ENCODE peak calls at places on chromosomes 6 and 20, in eight cellular contexts. B is heart left ventricle, V is MM.1S, N is fibroblast of pulmonary artery, J is psoas muscle, Q is IMR-90, F is HL-60, U is lower lobe of right lung. I is an unnamed sample.

GRCh38 chr20:45407067-45407745 is 883 bp upstream of the DBNDD2 start:
- DNase-seq in B (peak), V (no peak), N (peak), J (peak), Q (no peak), F (no peak), U (no peak), I (peak)

GRCh38 chr20:44582321-44583025 is at the start of gene PKIG:
- DNase-seq in B (peak), V (no peak), N (peak), J (peak), Q (peak), F (no peak), U (no peak), I (peak)

GRCh38 chr6:156718647-156719394 is 58.4 kb upstream of the ARID1B start:
- DNase-seq in B (no peak), V (no peak), N (peak), J (peak), Q (peak), F (no peak), U (no peak), I (peak)

GRCh38 chr6:151481752-151482151 is 12.1 kb upstream of the CCDC170 start:
- DNase-seq in B (no peak), V (no peak), N (no peak), J (no peak), Q (no peak), F (no peak), U (no peak), I (no peak)

GRCh38 chr6:6319947-6320811 is at the start of gene F13A1:
- DNase-seq in B (no peak), V (no peak), N (no peak), J (peak), Q (no peak), F (no peak), U (peak), I (no peak)

GRCh38 chr20:22684072-22684762 is 99.8 kb upstream of the FOXA2 start:
- DNase-seq in B (peak), V (peak), N (peak), J (peak), Q (peak), F (no peak), U (peak), I (peak)

GRCh38 chr6:106746660-106747059 is 117.3 kb downstream of the QRSL1 start:
- DNase-seq in B (no peak), V (no peak), N (peak), J (no peak), Q (peak), F (no peak), U (no peak), I (no peak)

GRCh38 chr6:158361961-158362634 is 49.8 kb downstream of the TULP4 start:
- DNase-seq in B (no peak), V (no peak), N (no peak), J (no peak), Q (peak), F (no peak), U (no peak), I (no peak)

GRCh38 chr6:126038234-126038633 is 51.9 kb downstream of the TRMT11 start:
- DNase-seq in B (no peak), V (no peak), N (no peak), J (no peak), Q (no peak), F (no peak), U (no peak), I (no peak)

GRCh38 chr20:4720121-4720976 is 1.4 kb upstream of the PRND start:
- DNase-seq in B (peak), V (peak), N (peak), J (peak), Q (peak), F (peak), U (peak), I (peak)

GRCh38 chr6:20976391-20976790 is 442.1 kb downstream of the CDKAL1 start:
- DNase-seq in B (no peak), V (no peak), N (no peak), J (no peak), Q (no peak), F (no peak), U (no peak), I (no peak)

GRCh38 chr6:20978176-20978614 is 443.9 kb downstream of the CDKAL1 start:
- DNase-seq in B (no peak), V (no peak), N (peak), J (no peak), Q (peak), F (no peak), U (no peak), I (no peak)
- H3K4me3 ChIP-seq in B (no peak), V (no peak), N (no peak), J (no peak), Q (no peak), F (no peak), U (no peak), I (no peak)

GRCh38 chr6:12246900-12247299 is 43.3 kb upstream of the EDN1 start:
- DNase-seq in B (no peak), V (no peak), N (no peak), J (no peak), Q (peak), F (no peak), U (no peak), I (no peak)

GRCh38 chr6:12243169-12243568 is 47.0 kb upstream of the EDN1 start:
- DNase-seq in B (no peak), V (no peak), N (no peak), J (no peak), Q (no peak), F (no peak), U (no peak), I (no peak)

GRCh38 chr6:12245360-12245759 is 44.8 kb upstream of the EDN1 start:
- DNase-seq in B (no peak), V (no peak), N (no peak), J (no peak), Q (no peak), F (no peak), U (no peak), I (no peak)

GRCh38 chr6:12249516-12250394 is 40.4 kb upstream of the EDN1 start:
- DNase-seq in B (no peak), V (no peak), N (no peak), J (no peak), Q (no peak), F (no peak), U (no peak), I (no peak)

GRCh38 chr6:12245763-12246720 is 44.1 kb upstream of the EDN1 start:
- DNase-seq in B (no peak), V (no peak), N (no peak), J (no peak), Q (peak), F (no peak), U (no peak), I (no peak)
- TF ChIP-seq CTCF in B (no peak), V (no peak), N (no peak), J (no peak), Q (no peak), F (no peak), U (no peak), I (no peak)

DNA sequence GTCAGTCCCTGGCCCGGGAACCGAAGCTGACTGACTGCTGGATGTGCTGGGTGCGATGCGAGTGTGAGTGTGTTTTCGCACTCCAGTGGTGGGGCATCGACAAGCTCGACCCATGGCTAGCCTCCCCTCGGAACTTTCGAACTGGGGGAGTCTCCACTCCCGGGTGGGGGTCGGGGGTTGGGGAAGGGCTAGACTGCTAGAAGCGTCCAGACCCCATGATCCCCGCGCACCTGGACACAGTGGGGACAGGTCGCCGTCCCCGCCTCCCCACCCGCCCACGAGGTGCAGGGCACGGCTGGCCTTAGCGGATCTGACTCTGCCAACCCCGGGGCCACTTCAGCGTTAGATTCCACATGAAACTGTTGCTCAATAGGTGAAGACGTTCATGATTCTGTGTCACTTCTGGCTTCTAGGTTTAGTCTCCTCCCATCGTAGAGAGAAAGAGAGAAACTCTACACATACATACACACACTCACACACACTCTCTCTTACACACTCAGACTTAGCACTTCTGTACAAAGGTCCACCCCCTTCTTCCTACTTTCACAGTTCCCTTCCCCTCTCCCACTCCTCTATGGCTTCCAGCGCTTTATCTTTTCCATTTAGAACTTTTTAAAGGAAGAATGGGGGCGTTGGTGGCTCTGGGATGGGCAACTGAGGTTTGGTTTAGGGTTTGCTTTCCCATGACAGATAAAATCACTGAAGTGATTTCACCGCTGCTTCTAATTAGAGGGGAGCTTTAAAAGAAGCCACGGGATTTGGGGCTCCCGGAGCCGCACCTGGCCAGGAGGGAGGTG is 5.1 kb upstream of the TFAP2A start:
- DNase-seq in B (no peak), V (no peak), N (no peak), J (no peak), Q (no peak), F (no peak), U (no peak), I (no peak)
- H3K4me3 ChIP-seq in B (no peak), V (peak), N (no peak), J (no peak), Q (no peak), F (peak), U (no peak), I (no peak)

GRCh38 chr20:55252525-55252924 is 752.8 kb downstream of the CBLN4 start:
- DNase-seq in B (no peak), V (peak), N (no peak), J (no peak), Q (no peak), F (no peak), U (no peak), I (peak)

GRCh38 chr20:55251170-55251569 is 754.1 kb downstream of the CBLN4 start:
- DNase-seq in B (no peak), V (no peak), N (no peak), J (no peak), Q (no peak), F (no peak), U (no peak), I (no peak)

GRCh38 chr20:55255016-55255415 is 750.3 kb downstream of the CBLN4 start:
- DNase-seq in B (no peak), V (no peak), N (no peak), J (no peak), Q (no peak), F (no peak), U (no peak), I (no peak)

DNA sequence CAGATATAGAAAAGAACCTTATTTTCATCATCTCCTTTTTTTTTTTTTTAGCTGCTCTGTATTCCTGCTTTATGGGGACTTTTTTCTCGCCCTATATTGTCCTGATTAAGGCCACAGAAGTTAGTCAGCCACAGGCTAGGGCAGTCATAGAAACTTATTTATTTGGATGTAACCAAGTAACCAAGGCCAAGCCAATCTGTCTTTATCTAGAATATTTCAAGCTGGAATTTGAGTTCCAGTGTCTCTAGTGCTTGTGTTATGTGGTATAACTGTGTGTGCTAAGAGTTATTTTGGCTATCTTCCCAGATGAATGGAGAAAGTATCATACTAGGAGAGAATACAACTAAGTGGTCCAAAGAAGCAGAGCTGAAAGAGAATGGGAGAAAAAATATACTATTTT is 751.6 kb downstream of the CBLN4 start:
- DNase-seq in B (no peak), V (no peak), N (peak), J (no peak), Q (no peak), F (no peak), U (no peak), I (no peak)
- TF ChIP-seq CTCF in B (no peak), V (no peak), N (no peak), J (no peak), Q (no peak), F (no peak), U (no peak), I (no peak)

GRCh38 chr6:146434991-146435390 is 108.6 kb upstream of the RAB32 start:
- DNase-seq in B (no peak), V (no peak), N (no peak), J (no peak), Q (no peak), F (no peak), U (no peak), I (no peak)

GRCh38 chr6:146429831-146430230 is 113.8 kb upstream of the RAB32 start:
- DNase-seq in B (no peak), V (no peak), N (no peak), J (no peak), Q (no peak), F (no peak), U (no peak), I (no peak)

DNA sequence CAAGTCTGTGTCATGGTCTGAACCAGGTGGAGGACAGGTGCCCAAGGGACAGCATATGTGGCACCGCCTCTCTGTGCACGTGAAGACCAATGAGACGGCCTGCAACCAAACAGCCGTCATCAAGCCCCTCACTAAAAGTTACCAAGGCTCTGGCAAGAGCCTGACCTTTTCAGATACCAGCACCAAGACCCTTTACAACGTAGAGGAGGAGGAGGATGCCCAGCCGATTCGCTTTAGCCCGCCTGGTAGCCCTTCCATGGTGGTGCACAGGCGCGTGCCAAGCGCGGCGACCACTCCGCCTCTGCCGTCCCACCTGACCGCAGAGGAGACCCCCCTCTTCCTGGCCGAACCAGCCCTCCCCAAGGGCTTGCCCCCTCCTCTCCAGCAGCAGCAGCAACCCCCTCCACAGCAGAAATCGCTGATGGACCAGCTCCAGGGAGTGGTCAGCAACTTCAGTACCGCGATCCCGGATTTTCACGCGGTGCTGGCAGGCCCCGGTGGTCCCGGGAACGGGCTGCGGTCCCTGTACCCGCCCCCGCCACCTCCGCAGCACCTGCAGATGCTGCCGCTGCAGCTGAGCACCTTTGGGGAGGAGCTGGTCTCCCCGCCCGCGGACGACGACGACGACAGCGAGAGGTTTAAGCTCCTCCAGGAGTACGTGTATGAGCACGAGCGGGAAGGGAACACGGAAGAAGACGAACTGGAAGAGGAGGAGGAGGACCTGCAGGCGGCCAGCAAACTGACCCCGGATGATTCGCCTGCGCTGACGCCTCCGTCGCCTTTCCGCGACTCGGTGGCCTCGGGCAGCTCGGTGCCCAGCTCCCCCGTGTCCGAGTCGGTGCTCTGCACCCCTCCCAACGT is 109.5 kb upstream of the RAB32 start:
- DNase-seq in B (no peak), V (no peak), N (peak), J (no peak), Q (no peak), F (no peak), U (peak), I (peak)
- H3K4me3 ChIP-seq in B (peak), V (no peak), N (peak), J (peak), Q (peak), F (no peak), U (peak), I (peak)

DNA sequence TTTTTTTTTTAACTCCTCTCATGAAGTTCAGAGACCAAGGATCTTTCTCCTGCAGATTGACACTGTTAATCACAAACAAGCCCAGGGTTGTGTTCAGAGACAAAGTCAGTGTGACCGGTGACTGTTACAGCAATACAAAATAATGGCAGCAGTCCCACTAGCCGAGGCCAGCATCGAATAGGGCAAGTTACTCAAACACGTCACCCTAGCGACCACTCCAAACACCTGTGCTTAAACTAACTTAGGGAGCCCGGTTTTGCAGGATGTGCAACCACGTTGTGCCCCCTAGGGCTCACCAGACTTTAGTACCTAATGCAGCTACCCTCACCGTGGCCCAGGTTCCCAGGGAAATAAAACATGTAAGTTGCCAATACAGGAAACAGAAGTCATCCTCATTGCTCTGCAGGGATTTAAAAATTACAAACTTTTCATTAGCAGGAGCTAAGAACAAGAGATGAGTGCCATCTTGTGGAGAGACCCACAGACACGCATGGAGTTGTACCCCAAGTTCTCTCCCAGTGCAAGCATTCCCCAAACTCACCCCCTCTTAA is 38.1 kb downstream of the FAM50B start:
- DNase-seq in B (no peak), V (no peak), N (peak), J (no peak), Q (peak), F (no peak), U (no peak), I (no peak)
- TF ChIP-seq CTCF in B (peak), V (no peak), N (peak), J (peak), Q (peak), F (no peak), U (peak), I (no peak)

GRCh38 chr6:14922306-14922705 is 323.6 kb upstream of the JARID2 start:
- DNase-seq in B (no peak), V (no peak), N (no peak), J (peak), Q (no peak), F (peak), U (no peak), I (no peak)

GRCh38 chr6:14925025-14925595 is 320.8 kb upstream of the JARID2 start:
- DNase-seq in B (no peak), V (no peak), N (no peak), J (no peak), Q (no peak), F (no peak), U (no peak), I (no peak)

GRCh38 chr6:14922706-14923105 is 323.2 kb upstream of the JARID2 start:
- DNase-seq in B (no peak), V (no peak), N (no peak), J (no peak), Q (no peak), F (no peak), U (no peak), I (no peak)

GRCh38 chr6:14925627-14926026 is 320.2 kb upstream of the JARID2 start:
- DNase-seq in B (no peak), V (no peak), N (peak), J (no peak), Q (peak), F (no peak), U (no peak), I (no peak)

DNA sequence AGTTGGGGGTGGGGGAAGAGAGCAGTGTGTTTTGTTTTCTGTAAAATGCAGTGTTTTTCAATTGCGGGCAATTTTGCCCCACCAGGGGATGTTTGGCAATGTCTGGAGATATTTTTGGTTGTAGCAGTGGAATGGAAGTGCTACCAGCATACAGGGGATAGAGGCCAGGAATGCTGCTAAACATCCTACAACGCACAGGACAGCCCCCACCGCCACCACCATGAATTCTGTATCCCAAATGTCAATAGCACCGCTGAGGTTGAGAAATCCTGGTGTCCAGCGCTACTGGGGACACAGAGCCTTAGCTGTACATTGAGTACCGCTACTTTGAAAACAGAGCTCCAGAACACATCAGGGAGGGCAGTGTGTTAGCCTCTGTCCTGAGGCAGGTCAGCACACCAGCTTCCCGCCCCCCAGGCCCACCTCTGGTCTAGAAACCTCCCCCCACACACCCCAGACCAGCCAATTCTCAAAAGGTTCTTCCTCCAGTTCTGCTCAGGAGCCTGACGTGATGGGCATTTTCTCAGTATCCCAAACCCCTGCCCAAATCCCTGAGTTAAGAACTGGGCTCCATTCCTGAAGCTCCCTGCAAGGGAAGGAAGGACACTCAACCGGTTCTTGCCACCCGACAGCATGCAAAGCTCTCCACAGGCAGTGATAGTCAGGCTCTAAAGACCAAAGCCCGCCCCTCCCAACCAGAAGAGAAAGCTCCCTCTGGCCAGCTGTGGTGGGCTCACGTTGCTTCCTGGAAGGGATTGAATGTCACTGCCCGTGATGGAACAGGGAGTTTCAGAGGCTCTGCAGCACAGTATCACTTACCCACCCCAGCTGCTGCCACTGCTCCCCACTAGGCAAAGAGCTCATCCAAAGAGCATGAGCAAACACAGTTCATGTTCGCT is 321.5 kb upstream of the JARID2 start:
- DNase-seq in B (no peak), V (no peak), N (no peak), J (peak), Q (peak), F (no peak), U (no peak), I (no peak)
- H3K4me3 ChIP-seq in B (no peak), V (no peak), N (no peak), J (peak), Q (no peak), F (no peak), U (no peak), I (no peak)